ENCODE peak calls at places on chromosomes 4 and X, in seven cellular contexts. C is HTR-8/SVneo; E is endothelial cell; K is activated naive CD4-positive, alpha-beta T cell treated with Interleukin-2 at 50 U/mL for 16 hours; U is left kidney; T is NCI-H1417; W is AG04450. D is an unnamed sample.

GRCh38 chr4:138310498-138310897 is 68.3 kb upstream of the SLC7A11 start:
- DNase-seq in C (no peak), K (no peak), W (no peak), U (no peak), T (no peak), E (no peak), D (no peak)

GRCh38 chr4:175614880-175615279 is 197.2 kb downstream of the GPM6A start:
- DNase-seq in W (no peak), C (no peak), E (no peak), K (no peak), U (no peak), T (no peak), D (no peak)

GRCh38 chrX:1327651-1328304 is 8.8 kb upstream of the IL3RA start:
- DNase-seq in U (peak), K (no peak), W (no peak), E (no peak), C (no peak), T (no peak), D (no peak)

GRCh38 chrX:21698274-21698673 is 40.1 kb upstream of the KLHL34 start:
- DNase-seq in E (no peak), C (no peak), W (no peak), U (no peak), T (no peak), K (no peak), D (no peak)

GRCh38 chr4:186839122-186840037 is 115.7 kb upstream of the FAT1 start:
- DNase-seq in U (no peak), W (peak), K (no peak), T (no peak), C (no peak), E (no peak), D (no peak)

GRCh38 chr4:8573266-8573665 is 6.9 kb upstream of the GPR78 start:
- DNase-seq in W (no peak), T (no peak), U (no peak), C (no peak), E (no peak), K (no peak), D (no peak)

GRCh38 chr4:100075486-100076270 is 114.6 kb downstream of the DDIT4L start:
- DNase-seq in U (no peak), C (no peak), W (no peak), E (no peak), T (no peak), K (no peak), D (no peak)

GRCh38 chr4:185201983-185202962 is 1.5 kb downstream of the CFAP97 start:
- DNase-seq in K (peak), W (no peak), E (peak), T (no peak), C (no peak), U (peak), D (no peak)

GRCh38 chr4:149716728-149717127 is 98.9 kb downstream of the IQCM start:
- DNase-seq in W (no peak), C (no peak), E (no peak), K (no peak), T (no peak), U (no peak), D (no peak)

GRCh38 chr4:94892051-94892450 is 134.3 kb downstream of the BMPR1B start:
- DNase-seq in E (no peak), W (no peak), K (no peak), C (no peak), U (no peak), T (no peak), D (peak)

GRCh38 chrX:13598877-13599276 is 29.5 kb downstream of the EGFL6 start:
- DNase-seq in W (no peak), T (no peak), C (peak), K (no peak), U (no peak), E (peak), D (peak)

GRCh38 chr4:62328526-62328925 is 1128.4 kb downstream of the ADGRL3 start:
- DNase-seq in E (no peak), T (no peak), C (no peak), W (no peak), U (no peak), K (no peak), D (no peak)

GRCh38 chrX:131057706-131058105 is 440 bp upstream of the ARHGAP36 start:
- DNase-seq in K (no peak), W (no peak), E (no peak), T (no peak), C (no peak), U (no peak), D (no peak)

GRCh38 chrX:77668391-77669237 is 117.4 kb downstream of the ATRX start:
- DNase-seq in E (no peak), K (no peak), C (peak), U (no peak), W (no peak), T (no peak), D (no peak)

GRCh38 chr4:132587626-132588025 is 561.5 kb upstream of the PCDH10 start:
- DNase-seq in W (no peak), C (no peak), K (no peak), U (no peak), T (no peak), E (no peak), D (no peak)

GRCh38 chrX:112768563-112768962 is 72.1 kb downstream of the AMOT start:
- DNase-seq in U (no peak), K (no peak), T (no peak), E (no peak), C (no peak), W (no peak), D (no peak)

GRCh38 chr4:139951051-139951450 is 202.9 kb downstream of the MAML3 start:
- DNase-seq in C (no peak), T (no peak), W (no peak), E (no peak), U (no peak), K (no peak), D (no peak)

GRCh38 chr4:15855804-15856475 is 77.8 kb downstream of the CD38 start:
- DNase-seq in W (no peak), U (peak), E (no peak), C (no peak), T (no peak), K (no peak), D (no peak)

GRCh38 chrX:131273024-131273423 is 16.1 kb downstream of the IGSF1 start:
- DNase-seq in C (no peak), K (no peak), W (no peak), E (no peak), T (no peak), U (no peak), D (no peak)

GRCh38 chrX:155127465-155127864 is 56.2 kb downstream of the BRCC3 start:
- DNase-seq in U (no peak), T (no peak), C (no peak), E (no peak), K (no peak), W (no peak), D (no peak)

GRCh38 chrX:106894978-106895452 is 8.1 kb downstream of the RIPPLY1 start:
- DNase-seq in T (no peak), C (peak), K (no peak), U (no peak), E (no peak), W (peak), D (no peak)

GRCh38 chrX:132615396-132616131 is 126.7 kb upstream of the MBNL3 start:
- DNase-seq in C (no peak), T (peak), U (peak), W (no peak), K (peak), E (peak), D (peak)

GRCh38 chrX:46755656-46756055 is 3.3 kb downstream of the SLC9A7 start:
- DNase-seq in K (no peak), T (no peak), W (no peak), C (no peak), U (no peak), E (no peak), D (no peak)

GRCh38 chr4:39205000-39205399 is 22.7 kb downstream of the WDR19 start:
- DNase-seq in C (no peak), U (no peak), W (no peak), E (no peak), K (no peak), T (no peak), D (no peak)

GRCh38 chrX:16853537-16853936 is 16.6 kb downstream of the RBBP7 start:
- DNase-seq in K (no peak), C (no peak), W (no peak), U (no peak), T (no peak), E (no peak), D (no peak)

GRCh38 chr4:140893939-140894338 is 137.8 kb upstream of the TBC1D9 start:
- DNase-seq in K (no peak), W (peak), E (no peak), T (no peak), U (peak), C (no peak), D (no peak)

GRCh38 chr4:98929341-98930267 is 671 bp upstream of the EIF4E start:
- DNase-seq in W (peak), T (peak), K (peak), E (peak), U (peak), C (peak), D (peak)

GRCh38 chr4:8772499-8773123 is 99.0 kb downstream of the HMX1 start:
- DNase-seq in U (no peak), K (no peak), E (no peak), W (no peak), T (no peak), C (no peak), D (no peak)

GRCh38 chr4:53431052-53431451 is 53.6 kb downstream of the FIP1L1 start:
- DNase-seq in E (no peak), K (no peak), T (no peak), C (no peak), U (no peak), W (no peak), D (no peak)

GRCh38 chr4:87934973-87935372 is 40.5 kb upstream of the SPP1 start:
- DNase-seq in U (no peak), W (no peak), K (no peak), T (no peak), C (no peak), E (no peak), D (no peak)

GRCh38 chr4:26152051-26152450 is 168.8 kb upstream of the RBPJ start:
- DNase-seq in E (no peak), U (no peak), C (no peak), W (no peak), T (no peak), K (no peak), D (no peak)